ENCODE peak calls at places on chromosomes 2 and 18, in seven cellular contexts. G is prostate gland; O is ovary; A is K562; P is choroid plexus epithelial cell; K is GM13977; Y is activated CD8-positive, alpha-beta T cell treated with anti-CD3 and anti-CD28 coated beads for 36 hours. H is an unnamed sample.

GRCh38 chr18:78912862-78913261 is 66.8 kb upstream of the SALL3 start:
- DNase-seq in P (no peak), A (no peak), O (no peak), Y (no peak), G (no peak), K (no peak), H (no peak)

GRCh38 chr2:179021258-179021657 is 28.7 kb downstream of the CCDC141 start:
- DNase-seq in G (no peak), K (peak), O (no peak), Y (no peak), P (no peak), A (no peak), H (no peak)

GRCh38 chr2:28394997-28395333 is 2.3 kb downstream of the FOSL2 start:
- DNase-seq in G (no peak), A (no peak), O (no peak), K (no peak), Y (no peak), P (peak), H (no peak)

GRCh38 chr2:32711219-32711618 is 83.4 kb downstream of the TTC27 start:
- DNase-seq in K (no peak), P (peak), O (no peak), Y (no peak), G (no peak), A (no peak), H (no peak)

GRCh38 chr2:55917713-55918390 is 5.7 kb downstream of the EFEMP1 start:
- DNase-seq in K (no peak), Y (no peak), P (no peak), G (no peak), A (no peak), O (no peak), H (no peak)

GRCh38 chr18:78571831-78572347 is 407.7 kb upstream of the SALL3 start:
- DNase-seq in A (no peak), Y (no peak), G (no peak), P (no peak), O (no peak), K (no peak), H (no peak)

GRCh38 chr2:105454801-105455485 is 56.1 kb upstream of the FHL2 start:
- DNase-seq in Y (peak), G (no peak), A (peak), P (peak), K (peak), O (no peak), H (no peak)

GRCh38 chr2:131657895-131658768 is 130.4 kb downstream of the CCDC74A start:
- DNase-seq in G (no peak), P (no peak), K (no peak), Y (no peak), A (no peak), O (no peak), H (no peak)

GRCh38 chr2:9481257-9481922 is 7.0 kb downstream of the IAH1 start:
- DNase-seq in O (no peak), P (peak), K (no peak), A (no peak), Y (no peak), G (no peak), H (no peak)

GRCh38 chr2:109647636-109648035 is 33.5 kb downstream of the SOWAHC start:
- DNase-seq in K (no peak), G (no peak), O (no peak), Y (no peak), A (no peak), P (peak), H (no peak)

GRCh38 chr18:79684787-79685186 is 5.2 kb downstream of the CTDP1 start:
- DNase-seq in K (no peak), A (no peak), Y (no peak), G (no peak), O (no peak), P (no peak), H (no peak)

GRCh38 chr2:8584174-8585066 is 97.4 kb upstream of the ID2 start:
- DNase-seq in O (no peak), P (no peak), Y (no peak), G (no peak), K (no peak), A (no peak), H (peak)

GRCh38 chr2:21820271-21820670 is 696.5 kb downstream of the TDRD15 start:
- DNase-seq in P (peak), K (no peak), Y (no peak), A (no peak), G (no peak), O (no peak), H (no peak)

GRCh38 chr2:180046776-180047175 is 39.7 kb upstream of the CWC22 start:
- DNase-seq in K (no peak), G (no peak), Y (no peak), P (peak), O (no peak), A (no peak), H (no peak)

GRCh38 chr2:102436284-102436683 is 13.3 kb downstream of the IL18RAP start:
- DNase-seq in Y (peak), G (no peak), O (no peak), K (no peak), A (no peak), P (peak), H (no peak)

GRCh38 chr2:127887452-127888219 is 1.9 kb upstream of the AMMECR1L start:
- DNase-seq in Y (no peak), K (no peak), A (no peak), G (no peak), P (peak), O (peak), H (no peak)

GRCh38 chr2:29502452-29502851 is 387.2 kb downstream of the CLIP4 start:
- DNase-seq in G (no peak), P (no peak), A (no peak), O (no peak), Y (no peak), K (no peak), H (no peak)

GRCh38 chr2:181459646-181460045 is 2.5 kb downstream of the ITGA4 start:
- DNase-seq in P (no peak), K (no peak), O (no peak), A (no peak), G (no peak), Y (no peak), H (no peak)

GRCh38 chr2:237642030-237642700 is 14.8 kb downstream of the LRRFIP1 start:
- DNase-seq in Y (no peak), P (no peak), K (no peak), G (no peak), A (no peak), O (no peak), H (no peak)

GRCh38 chr2:16003809-16004208 is 63.5 kb downstream of the MYCN start:
- DNase-seq in P (no peak), G (no peak), O (no peak), K (no peak), A (no peak), Y (no peak), H (no peak)

GRCh38 chr18:25299426-25299825 is 52.5 kb downstream of the ZNF521 start:
- DNase-seq in A (no peak), P (peak), K (no peak), Y (no peak), G (no peak), O (no peak), H (no peak)

GRCh38 chr2:45496869-45497268 is 114.2 kb downstream of the SRBD1 start:
- DNase-seq in K (no peak), O (no peak), P (peak), A (no peak), Y (no peak), G (no peak), H (no peak)

GRCh38 chr2:160321025-160321424 is 121.0 kb upstream of the ITGB6 start:
- DNase-seq in A (no peak), P (no peak), Y (no peak), O (no peak), G (no peak), K (no peak), H (no peak)

GRCh38 chr2:99708231-99708630 is 218.4 kb upstream of the REV1 start:
- DNase-seq in P (peak), G (no peak), A (no peak), K (no peak), O (no peak), Y (no peak), H (no peak)

GRCh38 chr18:26419746-26420145 is 128.6 kb downstream of the KCTD1 start:
- DNase-seq in A (no peak), G (no peak), K (no peak), Y (no peak), O (no peak), P (peak), H (peak)

GRCh38 chr18:78021196-78021595 is 771.5 kb downstream of the GALR1 start:
- DNase-seq in O (no peak), A (peak), P (no peak), G (no peak), K (no peak), Y (no peak), H (no peak)

GRCh38 chr18:77557030-77557429 is 307.4 kb downstream of the GALR1 start:
- DNase-seq in O (no peak), Y (peak), G (no peak), A (no peak), K (no peak), P (peak), H (no peak)

GRCh38 chr2:109129921-109130725 is 1.1 kb downstream of the SH3RF3 start:
- DNase-seq in P (peak), A (no peak), K (peak), Y (peak), O (peak), G (no peak), H (no peak)

GRCh38 chr2:100195942-100196341 is 53.6 kb upstream of the AFF3 start:
- DNase-seq in P (no peak), O (no peak), Y (no peak), G (no peak), K (no peak), A (no peak), H (no peak)

GRCh38 chr2:148914463-148914862 is 39.4 kb downstream of the KIF5C start:
- DNase-seq in A (no peak), K (no peak), G (no peak), P (no peak), Y (no peak), O (no peak), H (no peak)

DNA sequence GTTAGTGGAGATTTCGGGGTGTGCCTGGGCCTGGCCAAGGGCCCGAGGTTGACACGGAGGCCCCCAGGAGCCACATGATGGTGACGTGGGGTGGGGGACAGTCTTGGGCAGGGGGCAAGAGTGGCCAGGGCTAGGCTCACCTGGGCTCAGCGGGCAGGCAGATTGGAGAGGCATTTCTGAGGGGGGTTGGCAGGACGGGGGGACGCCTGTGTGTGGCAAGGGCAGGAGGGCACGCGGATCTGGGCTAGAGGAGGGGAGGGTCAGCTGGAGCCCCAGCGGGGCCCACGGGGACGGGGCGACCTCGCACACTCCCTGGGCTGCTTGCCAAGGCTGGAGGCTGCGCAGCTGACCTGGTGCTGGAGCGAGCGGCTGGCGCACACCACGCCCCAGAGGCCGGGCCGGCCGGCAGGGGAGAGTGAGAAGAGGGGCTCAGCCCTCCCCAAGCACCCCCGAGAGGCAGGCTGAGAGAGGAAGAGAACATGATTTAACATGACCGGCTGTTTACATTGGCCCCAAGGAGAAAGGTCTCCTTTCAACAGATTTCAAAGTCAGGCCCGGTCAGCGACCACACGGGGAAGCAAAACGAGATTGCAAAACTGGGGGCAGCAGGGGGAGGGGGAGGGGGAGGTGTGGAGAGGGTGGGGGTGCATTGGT is 38.0 kb upstream of the SNED1 start:
- DNase-seq in A (no peak), O (peak), G (no peak), K (no peak), P (peak), Y (no peak), H (no peak)
- TF ChIP-seq CTCF in A (no peak), O (peak), G (no peak), K (no peak), P (no peak), Y (no peak), H (no peak)

DNA sequence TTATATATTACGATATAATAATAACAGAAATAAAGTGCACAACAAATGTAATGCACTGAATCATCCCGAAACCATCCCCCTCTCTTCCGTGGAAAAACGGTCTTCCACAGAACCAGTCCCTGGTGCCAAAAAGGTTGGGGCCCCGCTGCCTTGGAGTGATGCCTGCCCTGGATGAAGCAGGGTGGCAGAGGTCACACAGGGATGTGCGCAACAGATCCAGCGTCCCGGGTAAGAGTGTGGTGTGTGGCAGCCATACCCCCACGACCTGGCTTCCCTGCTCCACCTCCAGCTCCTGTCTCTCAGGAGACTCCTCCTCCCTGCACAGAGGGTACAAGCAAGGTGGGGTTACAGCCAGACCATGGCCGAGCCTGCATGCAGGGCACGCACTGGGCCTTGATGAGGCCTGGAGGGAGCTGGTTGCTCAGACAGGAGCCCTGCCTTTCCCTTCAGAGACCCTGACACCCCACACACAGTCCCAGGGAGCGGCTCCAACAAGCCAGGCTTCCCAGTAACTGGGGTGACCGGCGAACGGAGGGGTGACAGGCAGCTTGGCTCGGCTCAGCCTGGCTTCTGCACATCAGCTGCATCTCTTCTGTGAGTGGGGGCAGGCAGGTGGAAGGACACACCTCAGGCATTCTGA is 41.1 kb downstream of the TFCP2L1 start:
- DNase-seq in Y (no peak), O (no peak), K (no peak), G (no peak), P (no peak), A (no peak), H (no peak)
- TF ChIP-seq CTCF in Y (no peak), O (no peak), K (no peak), G (no peak), P (no peak), A (no peak), H (no peak)

GRCh38 chr2:239145106-239145505 is 255.7 kb downstream of the HDAC4 start:
- DNase-seq in G (no peak), P (no peak), O (no peak), Y (no peak), K (no peak), A (no peak), H (no peak)
- TF ChIP-seq CTCF in G (no peak), P (no peak), O (no peak), Y (no peak), K (no peak), A (no peak), H (no peak)

GRCh38 chr2:208406474-208407451 is at the start of gene PTH2R:
- DNase-seq in G (no peak), O (no peak), Y (peak), K (peak), A (peak), P (peak), H (no peak)

DNA sequence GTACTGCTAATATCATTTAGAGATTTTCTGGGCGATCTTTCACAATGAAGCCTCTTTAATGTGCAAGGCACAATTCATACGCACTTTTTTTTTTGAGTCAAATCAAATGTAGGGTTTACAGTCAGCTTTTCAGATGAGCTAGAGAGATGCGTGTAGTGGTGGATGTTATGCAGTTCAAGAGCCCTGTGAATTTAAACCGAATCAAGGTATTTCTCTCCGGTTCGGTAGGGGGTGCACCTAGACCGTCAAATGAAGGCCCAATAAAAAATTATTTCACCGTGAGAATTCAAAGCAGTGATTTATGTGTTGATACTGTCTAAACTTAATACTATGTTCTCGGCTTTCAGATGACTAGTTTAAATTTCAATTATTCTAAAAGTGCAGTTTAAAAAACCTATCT is 1.1 kb downstream of the PTH2R start:
- DNase-seq in K (peak), P (peak), A (peak), O (no peak), Y (peak), G (no peak), H (no peak)
- TF ChIP-seq CTCF in K (peak), P (peak), A (peak), O (no peak), Y (peak), G (no peak), H (no peak)

GRCh38 chr18:31801078-31801477 is 40.4 kb upstream of the SLC25A52 start:
- DNase-seq in Y (no peak), K (no peak), O (no peak), G (no peak), A (no peak), P (no peak), H (no peak)
- TF ChIP-seq CTCF in Y (no peak), K (no peak), O (no peak), G (no peak), A (no peak), P (no peak), H (no peak)

GRCh38 chr2:158743899-158744298 is 51.2 kb upstream of the DAPL1 start:
- DNase-seq in O (no peak), P (no peak), K (no peak), Y (no peak), G (no peak), A (no peak), H (no peak)

GRCh38 chr2:158746488-158746887 is 48.6 kb upstream of the DAPL1 start:
- DNase-seq in P (no peak), Y (no peak), G (no peak), K (no peak), A (no peak), O (no peak), H (no peak)

GRCh38 chr2:158745866-158746382 is 49.2 kb upstream of the DAPL1 start:
- DNase-seq in A (no peak), K (no peak), O (no peak), G (no peak), P (no peak), Y (no peak), H (no peak)

GRCh38 chr2:158743466-158743865 is 51.7 kb upstream of the DAPL1 start:
- DNase-seq in O (no peak), Y (no peak), G (no peak), A (no peak), P (no peak), K (no peak), H (no peak)

GRCh38 chr2:158745067-158745865 is 49.9 kb upstream of the DAPL1 start:
- DNase-seq in K (peak), P (peak), O (peak), Y (peak), G (peak), A (peak), H (no peak)
- TF ChIP-seq CTCF in K (peak), P (peak), O (peak), Y (no peak), G (peak), A (peak), H (peak)

H was measured in vagina.